ENCODE peak calls at places on chromosomes 12 and 14, in four cellular contexts. A, D, L and O are unnamed samples.

GRCh38 chr12:30178948-30179347 is 395.2 kb upstream of the TMTC1 start:
- DNase-seq in A (no peak), D (no peak), L (no peak), O (no peak)

GRCh38 chr14:52338282-52338681 is 24.2 kb downstream of the PTGER2 start:
- DNase-seq in D (no peak), A (no peak), L (peak; percentile 72), O (no peak)

GRCh38 chr14:68961781-68962584 is 17.1 kb downstream of the ACTN1 start:
- DNase-seq in A (peak; percentile 84), L (peak; percentile 65), D (no peak), O (no peak)

GRCh38 chr14:61537567-61538463 is 157.5 kb upstream of the HIF1A start:
- DNase-seq in D (no peak), A (no peak), L (peak; percentile 88), O (no peak)

GRCh38 chr12:82857911-82858533 is 171.3 kb downstream of the TMTC2 start:
- DNase-seq in D (no peak), A (no peak), L (no peak), O (no peak)

GRCh38 chr12:49892084-49892731 is 11.5 kb downstream of the FAIM2 start:
- DNase-seq in A (no peak), D (no peak), L (no peak), O (no peak)

GRCh38 chr12:131923260-131923659 is 5.8 kb upstream of the PUS1 start:
- DNase-seq in D (no peak), A (no peak), L (no peak), O (no peak)

GRCh38 chr14:92613681-92614260 is 100.2 kb downstream of the RIN3 start:
- DNase-seq in L (no peak), A (no peak), D (no peak), O (no peak)

GRCh38 chr14:20734079-20734806 is 11.4 kb upstream of the EDDM3A start:
- DNase-seq in D (no peak), L (no peak), A (no peak), O (no peak)

GRCh38 chr14:29265852-29266251 is 499.3 kb downstream of the FOXG1 start:
- DNase-seq in D (no peak), A (no peak), L (no peak), O (no peak)

GRCh38 chr12:98893126-98893525 is 248.0 kb downstream of the APAF1 start:
- DNase-seq in L (no peak), D (no peak), A (no peak), O (no peak)
- H3K4me3 ChIP-seq in L (no peak overlapping the region), D (no peak overlapping the region), A (no peak overlapping the region), O (no peak overlapping the region)

GRCh38 chr12:57089259-57090245 is 638 bp downstream of the NAB2 start:
- DNase-seq in A (peak; percentile 92), L (peak; percentile 73), D (peak; percentile 23), O (peak; percentile 23)
- H3K4me1 ChIP-seq in A (peaks cover 57% of the 10 kb centered on the region), L (peaks cover 37% of the 10 kb centered on the region), D (peaks cover 25% of the 10 kb centered on the region), O (peaks cover 35% of the 10 kb centered on the region)

GRCh38 chr12:53097564-53098353 is at the start of gene IGFBP6:
- DNase-seq in D (peak; percentile 36), L (peak; percentile 90), A (peak; percentile 87), O (peak; percentile 33)
- H3K27ac ChIP-seq in D (peak within 1 kb of the TSS; percentile 49), L (peak within 1 kb of the TSS; percentile 97), A (peak within 1 kb of the TSS; percentile 97), O (peak within 1 kb of the TSS; percentile 40)

GRCh38 chr12:68521321-68521839 is 89.3 kb upstream of the RAP1B start:
- DNase-seq in A (no peak), D (no peak), L (peak; percentile 87), O (no peak)
- H3K4me3 ChIP-seq in A (peak overlapping the region; percentile 3), D (no peak overlapping the region), L (peak overlapping the region; percentile 63), O (no peak overlapping the region)

DNA sequence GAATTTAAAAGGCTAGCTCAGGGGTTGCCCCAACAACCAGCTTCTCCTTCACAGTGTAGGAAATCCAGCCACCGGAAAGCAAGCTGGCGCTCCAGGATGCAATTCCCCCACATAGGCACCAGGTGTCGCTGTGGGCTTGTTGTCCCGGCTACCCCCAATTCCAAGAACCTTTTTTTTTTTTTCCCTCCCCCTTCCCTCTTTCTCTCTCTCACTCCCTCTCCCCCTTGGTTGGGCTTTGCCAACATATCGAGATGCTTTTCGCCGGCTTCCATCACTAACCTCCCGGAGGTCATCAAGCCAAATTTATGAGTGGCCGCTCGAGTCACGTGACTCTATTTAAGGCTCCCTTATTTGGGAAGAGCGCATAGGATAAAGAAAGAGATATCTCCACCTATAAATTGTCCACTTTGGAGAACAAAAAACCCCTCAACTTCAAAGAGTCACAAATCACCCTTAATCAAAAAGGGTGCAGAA is at the start of gene HOXC5:
- DNase-seq in L (peak; percentile 81), A (peak; percentile 86), D (peak; percentile 47), O (peak; percentile 26)
- H3K4me1 ChIP-seq in L (peaks cover 30% of the 10 kb centered on the region), A (peaks cover 83% of the 10 kb centered on the region), D (peaks cover 7% of the 10 kb centered on the region), O (peaks cover 20% of the 10 kb centered on the region)

DNA sequence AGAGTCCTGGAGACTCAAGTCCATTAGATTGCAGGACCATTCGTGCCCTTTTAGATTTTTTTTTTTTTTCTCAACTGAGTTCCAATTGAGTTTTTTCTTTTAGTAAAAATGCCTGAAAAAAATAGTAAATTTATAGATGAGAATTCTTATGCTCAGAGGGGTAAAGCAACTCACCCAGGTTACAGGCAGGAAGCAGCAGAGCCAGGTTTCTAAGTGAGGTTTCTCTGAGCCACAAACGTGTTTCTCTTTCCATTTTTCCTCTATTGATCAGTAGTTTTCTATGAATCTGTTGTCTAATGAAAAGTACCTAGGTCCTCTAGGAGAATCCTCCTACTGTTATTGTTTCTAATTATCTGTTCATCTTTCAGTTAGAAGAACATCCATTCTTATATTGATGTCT is 66.4 kb upstream of the C12orf71 start:
- DNase-seq in A (no peak), L (no peak), D (no peak), O (no peak)
- H3K27ac ChIP-seq in A (no peak overlapping the region), L (no peak overlapping the region), D (no peak overlapping the region), O (no peak overlapping the region)

GRCh38 chr12:12736759-12737676 is 19.9 kb downstream of the CDKN1B start:
- DNase-seq in D (no peak), A (no peak), L (peak; percentile 92), O (no peak)

GRCh38 chr12:12734054-12734453 is 16.9 kb downstream of the CDKN1B start:
- DNase-seq in D (no peak), L (no peak), A (no peak), O (no peak)

GRCh38 chr12:12735301-12735700 is 18.1 kb downstream of the CDKN1B start:
- DNase-seq in A (no peak), D (no peak), L (no peak), O (no peak)

GRCh38 chr12:12733118-12733517 is 15.9 kb downstream of the CDKN1B start:
- DNase-seq in L (no peak), D (no peak), A (no peak), O (no peak)

DNA sequence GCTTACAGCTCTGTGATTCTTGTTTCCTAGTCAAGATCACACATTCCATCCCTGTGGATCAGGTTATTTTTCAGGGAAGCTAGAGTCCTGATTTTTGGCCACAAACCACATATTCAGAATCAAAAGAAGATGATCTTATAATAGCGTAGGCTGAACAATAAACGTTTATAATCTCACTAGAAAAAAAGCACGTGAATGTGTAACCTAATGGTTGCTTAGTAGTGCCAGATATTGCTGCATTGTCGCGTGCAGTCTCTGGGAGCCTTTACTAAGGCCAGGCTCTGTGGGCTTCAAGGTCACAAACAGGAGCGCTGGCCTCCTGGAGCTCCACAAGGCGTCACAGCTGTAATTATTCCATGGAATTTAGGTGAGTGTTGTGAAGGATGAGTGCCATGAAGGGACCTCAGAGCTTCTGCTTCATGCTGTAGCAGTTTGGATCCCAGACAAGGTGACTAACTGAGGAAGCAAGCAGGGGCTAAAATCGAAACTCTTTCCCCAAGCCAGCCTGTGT is 17.4 kb downstream of the CDKN1B start:
- DNase-seq in D (no peak), L (no peak), A (no peak), O (no peak)
- H3K4me3 ChIP-seq in D (no peak overlapping the region), L (no peak overlapping the region), A (peak overlapping the region; percentile 19), O (no peak overlapping the region)

GRCh38 chr12:124542021-124542941 is 25.1 kb downstream of the NCOR2 start:
- DNase-seq in D (no peak), L (peak; percentile 55), A (no peak), O (no peak)
- H3K4me1 ChIP-seq in D (peaks cover 21% of the 10 kb centered on the region), L (peaks cover 25% of the 10 kb centered on the region), A (peaks cover 71% of the 10 kb centered on the region), O (peaks cover 42% of the 10 kb centered on the region)